ENCODE peak calls at places on chromosomes 12 and 14, in six cellular contexts. D, B, P, W, A and F are unnamed samples.

GRCh38 chr12:3741882-3742672 is 10.8 kb downstream of the CRACR2A start:
- DNase-seq in W (no peak), P (no peak), A (no peak), B (no peak), D (no peak), F (no peak)

GRCh38 chr12:116465892-116466291 is 93.3 kb upstream of the MAP1LC3B2 start:
- DNase-seq in B (no peak), D (peak), W (no peak), A (no peak), P (no peak), F (no peak)

GRCh38 chr12:51421266-51421884 is 3.3 kb upstream of the SLC4A8 start:
- DNase-seq in P (peak), B (peak), A (no peak), D (no peak), W (peak), F (peak)

GRCh38 chr14:101733211-101733610 is 28.3 kb upstream of the PPP2R5C start:
- DNase-seq in P (no peak), A (no peak), B (no peak), W (no peak), D (no peak), F (peak)

GRCh38 chr12:122681814-122682213 is 21.3 kb downstream of the HCAR2 start:
- DNase-seq in P (no peak), W (no peak), A (no peak), B (no peak), D (no peak), F (no peak)

GRCh38 chr14:45426685-45427282 is 173.8 kb upstream of the MIS18BP1 start:
- DNase-seq in B (peak), A (no peak), P (no peak), W (no peak), D (no peak), F (no peak)

GRCh38 chr14:102180248-102180998 is 40.7 kb downstream of the WDR20 start:
- DNase-seq in P (no peak), B (no peak), A (no peak), D (no peak), W (no peak), F (no peak)

GRCh38 chr14:90811641-90812040 is 4.6 kb downstream of the TTC7B start:
- DNase-seq in D (no peak), A (no peak), B (peak), W (no peak), P (no peak), F (no peak)

GRCh38 chr12:23931176-23931575 is 18.3 kb downstream of the SOX5 start:
- DNase-seq in D (no peak), A (no peak), W (no peak), P (no peak), B (no peak), F (no peak)

GRCh38 chr14:61710853-61711817 is 15.8 kb downstream of the HIF1A start:
- DNase-seq in W (no peak), A (no peak), D (no peak), P (no peak), B (no peak), F (no peak)

GRCh38 chr14:93200553-93200952 is 6.3 kb downstream of the GON7 start:
- DNase-seq in W (no peak), B (no peak), P (no peak), D (peak), A (no peak), F (no peak)

GRCh38 chr14:64995291-64995690 is 8.6 kb downstream of the FNTB start:
- DNase-seq in B (no peak), W (no peak), D (no peak), A (no peak), P (no peak), F (no peak)

GRCh38 chr12:1201886-1202285 is 210.9 kb downstream of the ERC1 start:
- DNase-seq in D (no peak), P (no peak), B (no peak), W (no peak), A (no peak), F (no peak)

GRCh38 chr14:64963611-64964010 is 8.5 kb downstream of the RAB15 start:
- DNase-seq in P (no peak), D (no peak), W (no peak), B (no peak), A (no peak), F (no peak)

GRCh38 chr14:64788706-64789105 is 84.5 kb downstream of the PLEKHG3 start:
- DNase-seq in W (no peak), D (no peak), A (no peak), P (peak), B (no peak), F (no peak)

GRCh38 chr14:21107360-21107781 is 6.5 kb downstream of the TMEM253 start:
- DNase-seq in B (no peak), W (no peak), D (no peak), A (no peak), P (no peak), F (no peak)

GRCh38 chr14:32588448-32589320 is 259.6 kb downstream of the AKAP6 start:
- DNase-seq in B (peak), P (no peak), D (no peak), W (no peak), A (no peak), F (peak)

GRCh38 chr14:35474323-35474722 is 59.6 kb upstream of the INSM2 start:
- DNase-seq in W (no peak), D (no peak), B (no peak), A (no peak), P (no peak), F (no peak)

GRCh38 chr12:131112690-131113290 is 159.1 kb downstream of the ADGRD1 start:
- DNase-seq in D (peak), A (peak), B (no peak), P (no peak), W (no peak), F (no peak)

GRCh38 chr14:105864651-105865265 is 338.4 kb downstream of the TMEM121 start:
- DNase-seq in A (no peak), W (no peak), P (no peak), B (no peak), D (no peak), F (peak)

GRCh38 chr12:12398026-12398859 is 41.4 kb downstream of the BORCS5 start:
- DNase-seq in A (peak), B (no peak), D (peak), W (no peak), P (peak), F (no peak)
- TF ChIP-seq CTCF in A (no peak), B (no peak), D (no peak), W (no peak), P (peak), F (peak)

GRCh38 chr14:85530626-85531025 is 682 bp downstream of the FLRT2 start:
- DNase-seq in P (no peak), D (no peak), W (no peak), A (no peak), B (no peak), F (no peak)
- TF ChIP-seq CTCF in P (no peak), D (no peak), W (no peak), A (no peak), B (no peak), F (no peak)

DNA sequence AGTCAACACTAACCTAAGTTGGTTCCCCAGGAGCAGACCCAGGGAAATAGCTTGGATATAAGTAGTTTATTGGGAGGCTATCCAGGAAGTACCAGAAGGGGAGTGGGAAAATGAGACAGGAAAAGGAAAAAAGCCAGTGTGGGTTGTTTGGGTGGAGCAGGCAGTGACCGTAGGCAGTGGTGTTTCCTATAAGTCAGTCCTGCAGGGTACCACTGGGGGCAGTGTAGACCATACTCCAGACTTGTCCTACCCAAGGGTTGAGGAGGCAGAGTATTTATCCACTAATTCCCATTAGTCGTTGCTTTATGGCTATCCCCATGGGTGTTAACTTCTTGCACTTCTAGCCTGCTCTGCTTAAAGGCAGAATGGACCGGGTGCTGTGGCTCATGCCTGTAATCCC is 6.4 kb upstream of the CCDC60 start:
- DNase-seq in A (no peak), P (no peak), B (peak), W (no peak), D (no peak), F (peak)
- TF ChIP-seq CTCF in A (peak), P (no peak), B (peak), W (no peak), D (peak), F (peak)

GRCh38 chr14:91835197-91835919 is 32.0 kb downstream of the TC2N start:
- DNase-seq in D (no peak), A (no peak), P (no peak), W (no peak), B (no peak), F (no peak)

GRCh38 chr14:91834571-91834970 is 32.8 kb downstream of the TC2N start:
- DNase-seq in P (no peak), D (no peak), B (peak), W (no peak), A (no peak), F (no peak)

GRCh38 chr14:91837076-91837475 is 30.3 kb downstream of the TC2N start:
- DNase-seq in W (no peak), D (no peak), P (no peak), B (no peak), A (no peak), F (no peak)

GRCh38 chr14:91839754-91840153 is 27.6 kb downstream of the TC2N start:
- DNase-seq in P (no peak), B (no peak), D (no peak), W (no peak), A (no peak), F (no peak)

GRCh38 chr14:91835920-91836843 is 31.2 kb downstream of the TC2N start:
- DNase-seq in A (peak), D (peak), W (peak), P (no peak), B (peak), F (peak)
- TF ChIP-seq CTCF in A (no peak), D (no peak), W (no peak), P (no peak), B (peak), F (no peak)